ENCODE peak calls at places on chromosome 4, in four cellular contexts. Y is IMR-90; A is epithelial cell of esophagus; M is CD8-positive, alpha-beta memory T cell. F is an unnamed sample.

GRCh38 chr4:128862608-128863313 is 53.3 kb downstream of the JADE1 start:
- DNase-seq in Y (peak), A (peak), M (peak), F (no peak)

GRCh38 chr4:31467781-31468180 is 747.6 kb downstream of the PCDH7 start:
- DNase-seq in Y (no peak), A (peak), M (no peak), F (peak)

GRCh38 chr4:26369132-26370036 is 48.6 kb downstream of the RBPJ start:
- DNase-seq in Y (peak), A (no peak), M (no peak), F (no peak)

GRCh38 chr4:1325681-1326635 is 21.1 kb upstream of the UVSSA start:
- DNase-seq in Y (no peak), A (no peak), M (no peak), F (no peak)

GRCh38 chr4:27929141-27929540 is 1068.5 kb downstream of the STIM2 start:
- DNase-seq in Y (no peak), A (peak), M (no peak), F (no peak)

GRCh38 chr4:141352775-141353544 is 132.3 kb downstream of the ZNF330 start:
- DNase-seq in Y (peak), A (peak), M (no peak), F (peak)

GRCh38 chr4:153222162-153222789 is 18.0 kb downstream of the TRIM2 start:
- DNase-seq in Y (peak), A (peak), M (no peak), F (peak)

GRCh38 chr4:1569461-1570151 is 114.5 kb downstream of the FAM53A start:
- DNase-seq in Y (no peak), A (no peak), M (no peak), F (no peak)

GRCh38 chr4:8911311-8912088 is 39.9 kb upstream of the HMX1 start:
- DNase-seq in Y (no peak), A (no peak), M (no peak), F (no peak)

GRCh38 chr4:78171482-78171881 is 114.4 kb downstream of the FRAS1 start:
- DNase-seq in Y (no peak), A (no peak), M (no peak), F (no peak)

GRCh38 chr4:95340191-95340590 is 208.6 kb downstream of the UNC5C start:
- DNase-seq in Y (no peak), A (no peak), M (no peak), F (no peak)

GRCh38 chr4:41670530-41670929 is 78.0 kb downstream of the PHOX2B start:
- DNase-seq in Y (no peak), A (no peak), M (no peak), F (no peak)

GRCh38 chr4:39950861-39951481 is 26.7 kb downstream of the PDS5A start:
- DNase-seq in Y (peak), A (no peak), M (no peak), F (no peak)

GRCh38 chr4:47525154-47525819 is 40.2 kb downstream of the ATP10D start:
- DNase-seq in Y (peak), A (peak), M (no peak), F (peak)
- H3K4me3 ChIP-seq in Y (no peak), A (no peak), M (no peak), F (peak)

DNA sequence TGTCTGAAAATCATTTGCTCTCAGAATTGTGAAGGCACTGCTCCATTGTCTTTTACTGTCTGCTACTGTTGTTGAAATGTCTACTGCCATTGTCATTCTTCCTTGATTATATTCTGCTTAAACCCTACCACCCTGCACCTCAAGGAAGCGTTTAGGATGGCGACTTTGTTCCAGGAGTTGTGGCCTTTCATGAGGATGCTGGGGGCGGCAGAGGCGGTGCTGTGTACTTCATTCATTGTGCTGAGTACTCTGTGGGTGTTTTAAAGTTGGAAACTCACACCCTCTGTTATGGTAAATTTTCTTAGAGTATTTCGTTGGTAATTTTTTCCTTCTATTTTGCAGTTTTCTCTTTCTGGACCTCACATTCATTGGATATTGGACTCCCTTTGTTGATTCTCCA is 258.9 kb downstream of the TENM3 start:
- DNase-seq in Y (no peak), A (no peak), M (no peak), F (no peak)
- H3K4me3 ChIP-seq in Y (no peak), A (no peak), M (no peak), F (no peak)

GRCh38 chr4:6221851-6222760 is 21.8 kb upstream of the JAKMIP1 start:
- DNase-seq in Y (no peak), A (peak), M (peak), F (peak)
- H3K4me3 ChIP-seq in Y (no peak), A (no peak), M (no peak), F (no peak)

GRCh38 chr4:38499101-38499500 is 164.9 kb upstream of the KLF3 start:
- DNase-seq in Y (no peak), A (no peak), M (no peak), F (no peak)

GRCh38 chr4:38500433-38500832 is 163.6 kb upstream of the KLF3 start:
- DNase-seq in Y (no peak), A (no peak), M (no peak), F (no peak)

GRCh38 chr4:38501698-38502097 is 162.3 kb upstream of the KLF3 start:
- DNase-seq in Y (no peak), A (no peak), M (no peak), F (no peak)

GRCh38 chr4:38504396-38504715 is 159.6 kb upstream of the KLF3 start:
- DNase-seq in Y (no peak), A (no peak), M (no peak), F (no peak)

DNA sequence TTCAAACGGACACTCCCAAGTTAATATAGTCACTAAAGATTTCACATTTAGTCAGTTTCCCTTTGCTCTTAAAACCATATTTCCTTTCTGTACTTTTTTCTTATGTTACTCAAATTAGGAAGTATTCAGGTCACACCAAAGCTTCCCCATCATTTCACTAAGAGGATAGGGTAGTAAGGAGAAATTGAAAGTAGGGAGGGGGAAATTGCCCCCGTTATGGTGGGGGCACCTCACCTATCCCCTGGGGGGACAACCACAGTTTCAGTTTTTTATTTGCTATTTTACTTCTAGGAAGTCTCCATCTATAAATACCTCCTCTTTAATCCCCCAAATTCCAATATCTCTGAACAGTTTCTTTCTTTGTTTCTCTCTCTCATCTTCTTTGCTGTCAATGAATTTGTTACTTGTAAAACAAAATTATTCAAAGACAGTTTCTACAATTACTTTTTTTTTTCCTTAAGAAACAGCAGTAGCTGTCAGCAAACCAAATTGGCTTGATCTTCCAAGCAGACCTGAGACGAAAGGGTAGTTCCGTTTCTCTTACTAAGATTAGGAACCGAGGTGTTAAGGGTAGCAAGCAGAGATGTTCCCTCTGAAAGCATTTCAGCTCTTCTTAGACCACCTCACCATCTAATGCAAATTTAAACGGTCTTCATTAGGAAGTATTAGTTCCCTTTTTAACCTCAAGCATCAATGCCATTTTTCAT is 160.2 kb upstream of the KLF3 start:
- DNase-seq in Y (no peak), A (no peak), M (no peak), F (no peak)
- H3K4me3 ChIP-seq in Y (no peak), A (no peak), M (no peak), F (no peak)

DNA sequence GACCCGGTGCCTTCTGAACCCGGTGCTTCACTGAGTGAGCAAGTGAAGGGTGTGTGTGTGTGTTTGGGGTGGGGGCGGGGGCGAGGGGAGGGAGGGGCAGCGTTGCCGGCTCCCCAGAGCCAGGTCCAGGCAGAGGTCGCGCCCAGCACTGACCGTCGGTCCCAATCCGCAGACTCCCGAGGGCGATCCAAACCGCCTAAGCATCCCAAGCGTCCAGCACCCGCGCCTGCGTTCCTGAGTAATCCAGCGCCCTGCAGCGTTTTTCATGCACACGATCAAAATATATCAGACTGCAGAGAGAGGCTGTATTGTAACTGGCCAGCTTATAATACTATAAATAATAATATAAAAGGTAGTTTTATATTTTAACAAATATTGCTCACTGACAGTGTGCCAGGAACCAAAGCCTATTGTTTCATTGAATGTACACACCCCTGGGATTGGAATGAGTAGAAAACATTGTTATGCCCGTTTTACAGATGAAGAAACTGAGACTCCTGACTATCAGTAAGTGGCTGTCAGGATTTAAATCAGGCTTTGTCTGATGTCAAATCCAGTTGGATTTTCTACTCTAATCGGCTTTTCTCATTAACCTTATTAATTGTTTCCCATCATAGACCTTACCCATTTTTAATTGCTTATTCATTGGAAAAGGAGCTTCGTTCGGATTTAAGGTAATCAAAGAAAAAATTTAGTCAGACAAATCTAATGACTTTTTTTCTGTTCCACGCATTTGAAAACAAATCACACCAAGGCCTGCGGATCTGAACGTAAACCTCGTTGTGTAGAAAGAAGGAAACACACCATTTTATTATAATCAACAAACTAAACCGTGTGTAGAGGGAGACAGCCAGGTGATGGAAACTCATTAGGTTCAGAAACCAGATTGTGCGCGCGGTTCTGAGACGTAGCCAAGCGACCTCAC is 4.0 kb upstream of the NKX3-2 start:
- DNase-seq in Y (no peak), A (peak), M (no peak), F (no peak)
- H3K4me3 ChIP-seq in Y (no peak), A (no peak), M (no peak), F (no peak)

GRCh38 chr4:57086324-57086723 is 23.9 kb downstream of the IGFBP7 start:
- DNase-seq in Y (no peak), A (no peak), M (no peak), F (no peak)
- H3K4me3 ChIP-seq in Y (no peak), A (no peak), M (no peak), F (no peak)

GRCh38 chr4:158825443-158826036 is 56.7 kb downstream of the FNIP2 start:
- DNase-seq in Y (no peak), A (no peak), M (no peak), F (no peak)
- H3K4me3 ChIP-seq in Y (no peak), A (no peak), M (no peak), F (no peak)

DNA sequence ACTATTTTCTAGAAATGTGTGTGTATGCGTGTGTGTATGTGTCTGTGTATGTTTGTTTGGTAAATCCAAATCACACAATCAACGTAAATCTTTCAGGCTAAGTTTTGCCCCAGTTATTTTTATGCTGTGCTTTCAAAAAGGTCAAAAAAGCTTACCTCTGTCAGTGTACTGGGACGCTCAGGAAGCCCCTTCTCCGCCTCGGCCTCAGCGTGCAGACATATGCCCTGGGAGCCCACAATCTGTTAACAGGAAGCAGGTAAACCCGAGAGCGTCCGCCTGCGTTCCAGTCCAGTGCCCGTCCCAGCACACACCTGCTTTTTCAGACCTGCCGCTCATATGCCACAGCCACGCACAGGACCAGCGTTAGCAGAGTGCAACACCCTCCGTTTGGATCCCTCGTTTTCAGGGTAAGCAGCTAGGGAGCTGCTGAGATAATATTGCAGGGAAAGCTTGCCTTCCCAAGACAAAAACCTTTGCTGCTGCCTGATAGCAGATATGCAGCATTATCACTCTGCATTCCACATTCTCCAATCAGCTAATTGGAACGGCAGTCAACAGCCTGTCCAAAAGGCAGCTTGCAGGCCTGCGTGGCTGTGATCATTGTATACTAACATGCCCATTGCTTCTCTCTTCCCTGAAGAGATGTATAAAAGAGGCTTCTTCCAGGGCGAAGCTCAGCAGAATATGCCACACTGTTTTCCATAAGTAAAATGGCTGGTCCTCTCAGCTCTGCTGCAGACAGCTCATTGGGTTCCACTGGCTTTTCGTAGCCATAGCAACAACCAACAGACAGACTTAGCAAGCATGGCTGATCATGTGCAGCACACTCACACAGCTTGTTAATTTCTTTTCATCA is at the start of gene SORBS2:
- DNase-seq in Y (peak), A (peak), M (no peak), F (peak)
- H3K4me3 ChIP-seq in Y (no peak), A (peak), M (no peak), F (peak)